ENCODE peak calls at places on chromosomes 16 and 17, in ten cellular contexts. H is adrenal gland, X is A549, J is GM12891, F is esophagus squamous epithelium, O is uterus, C is prostate gland, A is heart left ventricle, V is tibial nerve, G is esophagus muscularis mucosa. I is an unnamed sample.

GRCh38 chr17:44827863-44828262 is 2.2 kb downstream of the GJC1 start:
- DNase-seq in A (no peak), J (no peak), O (no peak), F (no peak), H (no peak), X (no peak), C (no peak), G (no peak), V (no peak), I (no peak)

GRCh38 chr17:43882761-43883415 is 24.4 kb downstream of the MPP2 start:
- DNase-seq in H (no peak), G (no peak), V (no peak), A (no peak), O (no peak), X (no peak), J (no peak), F (no peak), C (no peak), I (no peak)

GRCh38 chr17:20203761-20204263 is 194.7 kb downstream of the SPECC1 start:
- DNase-seq in J (no peak), F (no peak), H (no peak), O (no peak), X (no peak), G (no peak), V (no peak), C (no peak), A (no peak), I (no peak)

GRCh38 chr17:38587193-38587592 is 18.6 kb downstream of the SRCIN1 start:
- DNase-seq in J (no peak), V (no peak), O (no peak), A (no peak), H (no peak), C (no peak), F (no peak), X (no peak), G (no peak), I (no peak)

GRCh38 chr17:55734128-55734781 is 11.6 kb upstream of the TMEM100 start:
- DNase-seq in V (no peak), F (no peak), A (no peak), X (no peak), H (no peak), J (no peak), G (no peak), O (no peak), C (no peak), I (no peak)

GRCh38 chr16:24430937-24431760 is 108.2 kb upstream of the RBBP6 start:
- DNase-seq in O (no peak), G (no peak), X (peak), H (no peak), F (no peak), J (no peak), A (no peak), V (no peak), C (no peak), I (no peak)

GRCh38 chr17:45228985-45229517 is 7.4 kb downstream of the FMNL1 start:
- DNase-seq in G (peak), J (peak), C (no peak), V (peak), A (peak), H (peak), F (no peak), X (peak), O (peak), I (peak)

GRCh38 chr17:48593126-48593829 is at the start of gene HOXB5:
- DNase-seq in G (no peak), A (no peak), O (no peak), X (no peak), V (no peak), F (no peak), H (peak), J (no peak), C (no peak), I (peak)

GRCh38 chr17:50279639-50280038 is 5.4 kb downstream of the TMEM92 start:
- DNase-seq in C (no peak), A (no peak), V (no peak), J (no peak), X (no peak), H (no peak), F (no peak), O (no peak), G (no peak), I (no peak)

GRCh38 chr17:82845163-82845807 is 5.5 kb upstream of the ZNF750 start:
- DNase-seq in O (no peak), G (no peak), C (no peak), A (peak), J (no peak), H (peak), F (no peak), V (no peak), X (no peak), I (no peak)

GRCh38 chr17:75331671-75332070 is 42.4 kb upstream of the SLC25A19 start:
- DNase-seq in A (no peak), F (no peak), O (no peak), V (no peak), J (no peak), C (no peak), G (no peak), H (no peak), X (no peak), I (no peak)

DNA sequence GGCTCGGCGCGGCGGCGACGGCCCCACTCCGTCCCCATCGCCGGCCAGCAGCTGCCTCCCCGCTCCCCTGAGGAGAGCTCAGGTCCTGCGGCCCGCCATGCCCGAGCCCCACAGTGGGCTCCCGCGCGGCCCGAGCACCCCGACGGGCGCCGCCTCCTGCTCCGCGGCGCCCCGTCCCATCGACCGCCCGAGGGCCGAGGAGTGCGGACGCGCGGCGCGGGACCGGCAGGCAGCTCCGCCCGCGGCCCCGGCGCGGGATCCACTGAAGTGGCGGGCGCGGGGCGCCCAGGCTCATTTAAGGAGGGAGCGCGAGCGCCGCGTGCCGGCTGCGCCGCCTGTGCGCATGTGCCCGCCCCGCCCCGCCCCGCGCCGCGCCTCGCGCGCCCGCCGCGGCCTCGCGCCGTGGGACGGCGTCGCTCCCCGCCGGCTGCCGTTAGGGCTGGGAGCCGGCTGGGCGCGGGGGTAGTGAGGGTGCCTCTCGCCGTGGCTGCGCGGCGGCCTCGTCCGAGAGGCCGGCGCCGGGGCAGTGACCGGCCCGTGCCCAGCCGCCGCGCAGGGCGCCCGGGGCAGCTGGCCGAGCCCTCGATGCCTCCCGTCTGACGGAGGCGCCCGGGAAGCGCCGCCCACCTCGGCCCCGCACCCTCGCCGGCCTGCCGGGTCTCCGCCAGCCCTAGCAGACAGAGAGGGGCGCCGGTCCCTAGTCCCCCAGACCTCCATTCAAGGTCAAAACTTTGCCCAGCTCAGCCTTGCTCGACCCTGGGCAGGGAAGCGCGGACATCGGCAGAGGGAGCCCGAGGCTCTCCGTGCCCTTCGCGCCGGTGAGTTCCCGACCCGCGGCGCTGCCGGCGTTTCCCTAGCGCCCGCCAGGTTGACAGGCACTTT is at the start of gene NETO2:
- DNase-seq in X (peak), G (no peak), C (peak), A (peak), J (peak), O (no peak), F (no peak), V (no peak), H (peak), I (peak)
- TF ChIP-seq POLR2A in X (peak), G (no peak), C (no peak), A (no peak), J (no peak), O (peak), F (peak), V (no peak), H (peak), I (no peak)

DNA sequence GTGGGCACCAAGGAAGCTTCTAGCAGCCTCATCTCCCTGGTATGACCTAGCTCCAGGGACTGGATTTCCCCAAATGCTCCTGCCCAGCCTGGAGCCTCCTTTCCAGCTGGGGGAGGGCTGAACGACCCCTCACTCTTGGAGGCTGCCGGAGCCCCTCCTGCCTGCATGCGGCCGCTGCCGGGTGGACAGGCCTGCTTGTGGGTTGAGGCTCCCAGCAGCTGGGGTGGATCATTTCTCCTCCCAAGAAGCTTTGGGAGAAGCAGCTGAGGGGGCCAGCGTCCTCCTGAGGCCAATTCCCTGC is 213.6 kb downstream of the SEC14L1 start:
- DNase-seq in V (no peak), C (no peak), F (no peak), H (no peak), G (no peak), J (no peak), A (no peak), X (no peak), O (no peak), I (no peak)
- TF ChIP-seq POLR2A in V (no peak), C (no peak), F (no peak), H (no peak), G (no peak), J (no peak), A (no peak), X (no peak), O (no peak), I (no peak)

GRCh38 chr16:67191410-67191994 is 453 bp upstream of the E2F4 start:
- DNase-seq in V (no peak), F (no peak), G (no peak), A (no peak), O (no peak), X (no peak), J (no peak), C (no peak), H (no peak), I (peak)

GRCh38 chr16:67190041-67190440 is at the start of gene EXOC3L1:
- DNase-seq in O (no peak), J (no peak), G (no peak), H (no peak), C (no peak), A (no peak), V (no peak), X (no peak), F (no peak), I (no peak)

GRCh38 chr16:67190448-67191399 is 788 bp upstream of the EXOC3L1 start:
- DNase-seq in O (no peak), X (no peak), V (no peak), F (no peak), C (no peak), G (no peak), H (no peak), J (no peak), A (no peak), I (peak)

GRCh38 chr16:67192781-67193260 is 866 bp downstream of the E2F4 start:
- DNase-seq in O (no peak), V (no peak), A (no peak), J (no peak), G (no peak), F (no peak), C (no peak), X (no peak), H (no peak), I (peak)

GRCh38 chr16:67191995-67192681 is at the start of gene E2F4:
- DNase-seq in G (peak), J (peak), V (peak), C (peak), H (peak), F (peak), X (peak), O (peak), A (peak), I (peak)
- TF ChIP-seq POLR2A in G (peak), J (peak), V (peak), C (peak), H (peak), F (peak), X (peak), O (peak), A (peak), I (peak)

GRCh38 chr16:15856901-15857778 is at the start of gene MYH11:
- DNase-seq in H (no peak), O (peak), A (no peak), F (no peak), G (no peak), C (no peak), X (no peak), V (no peak), J (no peak), I (no peak)
- TF ChIP-seq POLR2A in H (no peak), O (peak), A (no peak), F (peak), G (peak), C (no peak), X (no peak), V (no peak), J (no peak), I (no peak)

DNA sequence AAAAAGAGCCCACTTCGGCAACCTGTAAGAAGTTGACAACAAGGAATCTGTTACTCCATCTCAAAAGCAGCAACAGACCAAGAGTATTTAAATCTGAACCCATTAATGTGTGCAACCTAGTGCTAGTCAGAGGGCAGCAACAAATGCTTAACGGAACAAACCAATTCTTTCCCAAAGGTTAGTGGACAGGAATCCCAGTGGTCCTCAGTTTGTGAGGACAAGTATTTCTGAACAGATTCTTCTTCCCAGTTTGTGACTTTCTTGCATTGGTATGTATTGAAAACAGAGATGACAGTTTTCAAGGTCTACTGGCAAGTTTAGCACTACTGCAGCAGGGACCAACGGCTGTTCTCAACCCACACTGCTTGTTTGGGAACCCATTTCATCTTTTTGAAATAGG is 2.9 kb downstream of the RPL26 start:
- DNase-seq in X (no peak), H (no peak), O (no peak), J (no peak), G (no peak), V (no peak), C (no peak), A (no peak), F (no peak), I (no peak)
- TF ChIP-seq POLR2A in X (no peak), H (no peak), O (no peak), J (no peak), G (no peak), V (no peak), C (no peak), A (no peak), F (no peak), I (no peak)

GRCh38 chr16:49280861-49281331 is 742 bp downstream of the CBLN1 start:
- DNase-seq in F (no peak), G (peak), H (no peak), O (no peak), V (no peak), X (no peak), C (no peak), J (no peak), A (no peak), I (no peak)

GRCh38 chr16:49281843-49282642 is 405 bp upstream of the CBLN1 start:
- DNase-seq in A (peak), G (peak), C (peak), O (peak), F (no peak), H (peak), J (peak), X (peak), V (peak), I (peak)

GRCh38 chr16:49280022-49280741 is 1.5 kb downstream of the CBLN1 start:
- DNase-seq in X (no peak), J (no peak), G (peak), O (no peak), A (peak), V (no peak), F (no peak), C (no peak), H (no peak), I (no peak)

GRCh38 chr16:49282690-49283375 is 1.2 kb upstream of the CBLN1 start:
- DNase-seq in F (no peak), O (no peak), X (no peak), V (no peak), H (peak), G (peak), C (no peak), A (peak), J (no peak), I (no peak)

DNA sequence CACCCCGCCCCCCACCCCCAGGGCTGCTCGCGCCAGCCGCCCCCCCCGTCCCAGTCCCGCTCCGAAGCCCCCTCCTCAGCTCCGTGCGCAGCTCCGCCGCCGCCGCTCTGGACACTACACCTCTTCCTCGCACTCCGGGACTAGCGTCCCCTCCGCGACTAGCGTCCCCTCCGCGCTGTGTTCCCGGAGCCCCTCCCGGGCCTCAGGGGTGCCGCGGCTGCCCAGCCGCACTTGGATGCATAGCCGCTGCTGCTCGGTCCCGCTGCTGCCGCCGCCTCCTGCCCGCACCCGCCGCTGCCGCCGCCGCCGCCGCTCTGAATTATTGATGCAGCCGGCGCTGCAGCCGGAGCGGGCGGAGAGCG is at the start of gene CBLN1:
- DNase-seq in X (no peak), H (no peak), J (no peak), V (no peak), C (no peak), O (no peak), F (no peak), A (no peak), G (peak), I (no peak)
- TF ChIP-seq POLR2A in X (no peak), H (no peak), J (no peak), V (no peak), C (no peak), O (no peak), F (no peak), A (no peak), G (no peak), I (no peak)

GRCh38 chr17:76492250-76492988 is 8.8 kb downstream of the RHBDF2 start:
- DNase-seq in J (peak), G (no peak), X (no peak), C (no peak), V (no peak), F (no peak), A (no peak), H (no peak), O (no peak), I (no peak)
- TF ChIP-seq POLR2A in J (no peak), G (no peak), X (no peak), C (no peak), V (no peak), F (no peak), A (no peak), H (no peak), O (no peak), I (no peak)

DNA sequence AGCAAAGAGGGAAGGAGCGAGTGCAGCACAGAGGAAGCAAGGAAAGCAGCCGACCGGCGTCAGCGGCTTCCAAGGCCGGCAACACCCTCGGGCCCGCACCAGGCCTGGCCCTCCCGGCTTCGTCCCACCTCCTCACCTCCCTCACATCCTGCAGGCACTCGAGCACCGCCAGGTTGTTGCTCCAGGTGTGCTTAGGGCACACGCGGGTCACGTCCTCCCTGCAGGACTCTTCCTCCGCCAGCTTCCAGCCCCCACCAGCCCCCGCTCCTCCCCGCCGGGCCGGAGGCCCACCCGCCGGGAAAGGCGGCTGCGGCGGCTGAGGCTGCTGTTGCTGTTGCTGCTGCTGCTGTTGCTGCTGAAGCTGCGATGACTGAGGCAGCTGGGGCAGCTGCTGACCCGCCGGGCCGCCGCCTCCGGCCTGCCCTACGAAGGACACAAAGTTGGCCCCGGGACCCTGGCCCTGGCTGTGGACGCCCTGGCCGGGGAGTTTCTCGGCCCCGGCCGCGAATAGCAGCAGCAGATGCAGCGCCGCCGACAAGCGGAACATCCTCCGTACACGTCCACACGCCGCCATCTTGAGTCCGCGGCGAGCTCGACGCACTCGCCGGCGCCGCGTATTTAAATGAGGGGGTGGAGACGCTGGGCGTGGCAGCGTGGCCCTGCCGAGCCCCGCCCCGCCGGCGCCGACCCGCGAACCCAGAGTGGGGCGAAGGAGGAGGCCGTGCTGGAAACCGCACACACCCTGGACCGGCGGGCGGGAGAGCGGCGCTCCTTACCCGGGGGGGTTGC is at the start of gene GLG1:
- DNase-seq in F (peak), X (peak), C (peak), H (peak), O (peak), V (peak), J (peak), A (peak), G (peak), I (peak)
- TF ChIP-seq POLR2A in F (peak), X (peak), C (peak), H (peak), O (peak), V (peak), J (peak), A (peak), G (peak), I (peak)

GRCh38 chr17:79801156-79802038 is 4.5 kb upstream of the CBX8 start:
- DNase-seq in A (no peak), V (no peak), C (peak), J (no peak), O (no peak), G (no peak), F (no peak), H (no peak), X (no peak), I (peak)
- TF ChIP-seq POLR2A in A (no peak), V (no peak), C (no peak), J (no peak), O (no peak), G (no peak), F (no peak), H (no peak), X (no peak), I (no peak)

GRCh38 chr16:11020388-11020787 is 76.0 kb downstream of the CLEC16A start:
- DNase-seq in H (no peak), X (no peak), F (no peak), J (no peak), G (no peak), C (no peak), V (no peak), O (no peak), A (no peak), I (no peak)
- TF ChIP-seq POLR2A in H (no peak), X (no peak), F (no peak), J (no peak), G (no peak), C (no peak), V (no peak), O (no peak), A (no peak), I (no peak)

I was measured in erythroblast.